ENCODE peak calls at places on chromosomes 2 and 18, in eight cellular contexts. O is AG10803; A is CD4-positive, alpha-beta memory T cell; Z is left ventricle myocardium superior; M is NCI-H446; D is nephron progenitor cell; C is SK-N-SH; F is activated CD4-positive, alpha-beta T cell treated with anti-CD3 and anti-CD28 coated beads for 36 hours. R is an unnamed sample.

GRCh38 chr2:223930002-223930976 is 14.8 kb downstream of the WDFY1 start:
- DNase-seq in O (no peak), A (no peak), Z (peak), M (no peak), D (no peak), C (peak), F (peak), R (no peak)

GRCh38 chr2:24824966-24825882 is 32.0 kb downstream of the CENPO start:
- DNase-seq in O (no peak), A (no peak), Z (no peak), M (no peak), D (no peak), C (peak), F (peak), R (no peak)

GRCh38 chr18:58691256-58691655 is 20.0 kb downstream of the MALT1 start:
- DNase-seq in O (peak), A (no peak), Z (no peak), M (no peak), D (no peak), C (no peak), F (peak), R (no peak)

GRCh38 chr2:99659874-99660273 is 170.1 kb upstream of the REV1 start:
- DNase-seq in O (peak), A (no peak), Z (no peak), M (no peak), D (no peak), C (no peak), F (no peak), R (no peak)

GRCh38 chr2:160657206-160657605 is 163.6 kb upstream of the RBMS1 start:
- DNase-seq in O (peak), A (no peak), Z (no peak), M (no peak), D (no peak), C (no peak), F (no peak), R (no peak)

GRCh38 chr18:8667846-8668245 is 37.5 kb upstream of the MTCL1 start:
- DNase-seq in O (peak), A (no peak), Z (no peak), M (no peak), D (no peak), C (no peak), F (no peak), R (no peak)

GRCh38 chr2:37350034-37350433 is 5.6 kb downstream of the QPCT start:
- DNase-seq in O (no peak), A (no peak), Z (no peak), M (no peak), D (no peak), C (no peak), F (no peak), R (peak)

GRCh38 chr2:69201243-69201642 is 185.8 kb downstream of the GFPT1 start:
- DNase-seq in O (no peak), A (no peak), Z (no peak), M (no peak), D (no peak), C (no peak), F (no peak), R (no peak)

GRCh38 chr2:197668296-197668695 is 7.1 kb downstream of the RFTN2 start:
- DNase-seq in O (no peak), A (no peak), Z (no peak), M (no peak), D (no peak), C (no peak), F (no peak), R (no peak)

GRCh38 chr2:54065411-54065810 is 50.0 kb upstream of the ACYP2 start:
- DNase-seq in O (peak), A (no peak), Z (no peak), M (peak), D (no peak), C (no peak), F (no peak), R (peak)

GRCh38 chr2:7994397-7994951 is 687.4 kb upstream of the ID2 start:
- DNase-seq in O (no peak), A (no peak), Z (peak), M (no peak), D (no peak), C (peak), F (no peak), R (no peak)

GRCh38 chr2:64852771-64853241 is 136.4 kb upstream of the SLC1A4 start:
- DNase-seq in O (no peak), A (no peak), Z (no peak), M (no peak), D (no peak), C (no peak), F (no peak), R (no peak)

GRCh38 chr2:228474466-228474865 is 293.0 kb upstream of the SPHKAP start:
- DNase-seq in O (peak), A (no peak), Z (no peak), M (no peak), D (no peak), C (no peak), F (no peak), R (no peak)

GRCh38 chr2:187709063-187709462 is 154.8 kb upstream of the TFPI start:
- DNase-seq in O (no peak), A (no peak), Z (no peak), M (no peak), D (no peak), C (no peak), F (no peak), R (no peak)

GRCh38 chr2:120490091-120490798 is 144.3 kb downstream of the INHBB start:
- DNase-seq in O (no peak), A (no peak), Z (peak), M (no peak), D (no peak), C (no peak), F (no peak), R (no peak)

GRCh38 chr2:134988994-134989605 is 58.1 kb downstream of the MAP3K19 start:
- DNase-seq in O (peak), A (peak), Z (no peak), M (no peak), D (no peak), C (peak), F (no peak), R (peak)

GRCh38 chr2:62934501-62934900 is 116.1 kb upstream of the OTX1 start:
- DNase-seq in O (peak), A (no peak), Z (no peak), M (no peak), D (no peak), C (no peak), F (no peak), R (no peak)

GRCh38 chr2:41910126-41910525 is 137.7 kb upstream of the PKDCC start:
- DNase-seq in O (peak), A (no peak), Z (no peak), M (no peak), D (no peak), C (no peak), F (no peak), R (no peak)

GRCh38 chr2:118589726-118590125 is 257.7 kb downstream of the EN1 start:
- DNase-seq in O (no peak), A (no peak), Z (no peak), M (no peak), D (no peak), C (no peak), F (no peak), R (no peak)

GRCh38 chr2:209721497-209721896 is 50.1 kb upstream of the UNC80 start:
- DNase-seq in O (no peak), A (no peak), Z (no peak), M (no peak), D (no peak), C (no peak), F (no peak), R (no peak)

GRCh38 chr2:48144777-48145176 is 238.5 kb upstream of the FBXO11 start:
- DNase-seq in O (no peak), A (no peak), Z (no peak), M (no peak), D (no peak), C (no peak), F (no peak), R (no peak)

GRCh38 chr2:234881413-234882241 is 70.2 kb upstream of the SH3BP4 start:
- DNase-seq in O (peak), A (no peak), Z (peak), M (no peak), D (peak), C (peak), F (peak), R (peak)

GRCh38 chr18:14768241-14768640 is 20.3 kb downstream of the ANKRD30B start:
- DNase-seq in O (peak), A (no peak), Z (no peak), M (no peak), D (no peak), C (no peak), F (no peak), R (no peak)

GRCh38 chr2:233265899-233266431 is 14.5 kb downstream of the ATG16L1 start:
- DNase-seq in O (no peak), A (no peak), Z (no peak), M (no peak), D (no peak), C (no peak), F (no peak), R (no peak)

GRCh38 chr2:86788881-86789686 is 1.6 kb downstream of the CD8A start:
- DNase-seq in O (no peak), A (no peak), Z (peak), M (no peak), D (peak), C (peak), F (peak), R (no peak)